ENCODE peak calls at places on chromosomes 12 and 14, in four cellular contexts. R is iPS-NIHi11, Y is GF-D8, B is left cardiac atrium. D is an unnamed sample.

GRCh38 chr14:91394105-91395081 is 23.2 kb downstream of the CCDC88C start:
- DNase-seq in Y (no peak), R (no peak), B (no peak), D (no peak)

GRCh38 chr12:103801709-103802585 is 39.1 kb downstream of the NT5DC3 start:
- DNase-seq in B (no peak), R (no peak), Y (no peak), D (no peak)

GRCh38 chr12:116172224-116172849 is 105.2 kb downstream of the MED13L start:
- DNase-seq in R (no peak), Y (no peak), B (no peak), D (no peak)

GRCh38 chr14:33848706-33849454 is 102.0 kb downstream of the EGLN3 start:
- DNase-seq in B (peak; percentile 65), R (peak; percentile 84), Y (no peak), D (peak; percentile 28)

GRCh38 chr12:29149691-29150382 is 759 bp downstream of the FAR2 start:
- DNase-seq in R (peak; percentile 48), Y (peak; percentile 20), B (no peak), D (no peak)

GRCh38 chr14:92717571-92718042 is 30.8 kb downstream of the LGMN start:
- DNase-seq in R (no peak), B (no peak), Y (no peak), D (no peak)

GRCh38 chr14:95683793-95684192 is 2.4 kb upstream of the TCL1B start:
- DNase-seq in R (peak; percentile 66), B (no peak), Y (no peak), D (no peak)

GRCh38 chr12:74482115-74482514 is 55.5 kb upstream of the ATXN7L3B start:
- DNase-seq in Y (no peak), R (no peak), B (no peak), D (no peak)

GRCh38 chr12:98864363-98864762 is 219.3 kb downstream of the APAF1 start:
- DNase-seq in Y (no peak), R (no peak), B (no peak), D (no peak)

GRCh38 chr12:121803861-121804416 is at the start of gene SETD1B:
- DNase-seq in R (no peak), B (peak; percentile 74), Y (peak; percentile 42), D (peak; percentile 54)

GRCh38 chr14:51094282-51094821 is 553 bp downstream of the TRIM9 start:
- DNase-seq in Y (no peak), R (no peak), B (no peak), D (no peak)

GRCh38 chr14:99605299-99605961 is 1.4 kb upstream of the CCDC85C start:
- DNase-seq in Y (no peak), B (peak; percentile 66), R (peak; percentile 54), D (peak; percentile 49)

D was measured in anterior cingulate cortex.